ENCODE peak calls at places on chromosomes 7 and 10, in seven cellular contexts. M is neural progenitor cell, W is uterus, K is NCI-H1092 treated with DMSO at 0.1 percent for 48 hours, R is tibial nerve, U is adrenal gland, L is IMR-90. N is an unnamed sample.

GRCh38 chr10:99854860-99855259 is 72.4 kb downstream of the ABCC2 start:
- DNase-seq in M (peak; percentile 64), W (peak; percentile 42), K (peak; percentile 8), R (no peak), U (no peak), L (peak; percentile 83), N (peak; percentile 67)

GRCh38 chr7:142111509-142111908 is at the start of gene MGAM2:
- DNase-seq in M (no peak), W (no peak), K (no peak), R (no peak), U (no peak), L (no peak), N (no peak)

GRCh38 chr10:63976538-63976937 is 455.3 kb downstream of the REEP3 start:
- DNase-seq in M (peak; percentile 73), W (no peak), K (peak; percentile 9), R (no peak), U (no peak), L (peak; percentile 6), N (peak; percentile 82)

GRCh38 chr7:2313450-2314208 is 612 bp downstream of the SNX8 start:
- DNase-seq in M (no peak), W (no peak), K (peak; percentile 15), R (no peak), U (no peak), L (no peak), N (no peak)

GRCh38 chr10:123394382-123394781 is 240.2 kb downstream of the BUB3 start:
- DNase-seq in M (no peak), W (no peak), K (no peak), R (no peak), U (no peak), L (no peak), N (no peak)

GRCh38 chr7:121752706-121753105 is 120.3 kb upstream of the PTPRZ1 start:
- DNase-seq in M (peak; percentile 52), W (no peak), K (peak; percentile 8), R (no peak), U (no peak), L (peak; percentile 13), N (no peak)

GRCh38 chr7:133003052-133003910 is 78.6 kb downstream of the CHCHD3 start:
- DNase-seq in M (no peak), W (no peak), K (no peak), R (no peak), U (no peak), L (peak; percentile 22), N (no peak)

GRCh38 chr10:8221481-8221880 is 167.0 kb downstream of the GATA3 start:
- DNase-seq in M (no peak), W (no peak), K (no peak), R (no peak), U (no peak), L (no peak), N (no peak)

GRCh38 chr7:1977059-1977875 is 255.5 kb downstream of the MAD1L1 start:
- DNase-seq in M (no peak), W (no peak), K (no peak), R (no peak), U (no peak), L (no peak), N (no peak)

GRCh38 chr7:116548506-116548905 is 23.7 kb downstream of the CAV1 start:
- DNase-seq in M (no peak), W (no peak), K (no peak), R (no peak), U (no peak), L (no peak), N (no peak)

GRCh38 chr7:1106783-1107421 is 19.0 kb downstream of the GPER1 start:
- DNase-seq in M (no peak), W (no peak), K (no peak), R (no peak), U (no peak), L (no peak), N (no peak)